ENCODE peak calls at places on chromosomes 11 and 22, in nine cellular contexts. Y is HFF-Myc; V is right atrium auricular region; D is CD8-positive, alpha-beta T cell; O is breast epithelium; G is BJ; H is GM12865; M is astrocyte; R is lung. S is an unnamed sample.
A peak's percentile ranks its signal among the peaks of the same experiment; 100 is the strongest.

GRCh38 chr22:25777870-25778269 is 35.9 kb downstream of the MYO18B start:
- DNase-seq in R (no peak), D (no peak), H (peak; percentile 60), G (no peak), Y (no peak), O (no peak), V (no peak), M (peak; percentile 13), S (no peak)

GRCh38 chr11:66190776-66191175 is 77.7 kb upstream of the RAB1B start:
- DNase-seq in M (no peak), H (no peak), O (no peak), V (no peak), D (no peak), G (no peak), R (no peak), Y (no peak), S (no peak)

GRCh38 chr11:27720277-27720830 is 20.1 kb upstream of the BDNF start:
- DNase-seq in R (no peak), G (no peak), Y (no peak), O (no peak), D (no peak), H (peak; percentile 18), M (no peak), V (no peak), S (no peak)

GRCh38 chr11:69283446-69283845 is 10.5 kb upstream of the MYEOV start:
- DNase-seq in Y (no peak), O (no peak), D (no peak), M (no peak), H (no peak), V (no peak), R (no peak), G (no peak), S (no peak)

GRCh38 chr11:74449369-74449931 is 17.9 kb downstream of the KCNE3 start:
- DNase-seq in D (peak; percentile 48), R (peak; percentile 52), V (no peak), G (peak; percentile 16), O (no peak), Y (peak; percentile 77), H (peak; percentile 68), M (peak; percentile 58), S (no peak)

GRCh38 chr11:66126808-66127555 is 56.9 kb downstream of the PACS1 start:
- DNase-seq in D (peak; percentile 63), G (peak; percentile 20), O (no peak), R (peak; percentile 48), M (peak; percentile 84), Y (no peak), H (peak; percentile 84), V (peak; percentile 77), S (no peak)

GRCh38 chr11:122833133-122833470 is 5.2 kb upstream of the CRTAM start:
- DNase-seq in O (no peak), H (no peak), M (no peak), V (no peak), R (no peak), G (no peak), D (no peak), Y (no peak), S (no peak)

GRCh38 chr22:49588739-49589138 is 238.9 kb downstream of the BRD1 start:
- DNase-seq in V (no peak), M (no peak), G (no peak), D (no peak), Y (no peak), H (no peak), R (no peak), O (no peak), S (no peak)

GRCh38 chr22:28819253-28820096 is 19.1 kb upstream of the XBP1 start:
- DNase-seq in Y (no peak), H (peak; percentile 81), V (no peak), R (no peak), M (no peak), O (peak; percentile 71), D (no peak), G (no peak), S (no peak)

GRCh38 chr11:70532066-70532440 is 133.7 kb downstream of the CTTN start:
- DNase-seq in H (no peak), V (no peak), M (peak; percentile 51), Y (no peak), O (peak; percentile 22), G (no peak), D (no peak), R (no peak), S (no peak)

DNA sequence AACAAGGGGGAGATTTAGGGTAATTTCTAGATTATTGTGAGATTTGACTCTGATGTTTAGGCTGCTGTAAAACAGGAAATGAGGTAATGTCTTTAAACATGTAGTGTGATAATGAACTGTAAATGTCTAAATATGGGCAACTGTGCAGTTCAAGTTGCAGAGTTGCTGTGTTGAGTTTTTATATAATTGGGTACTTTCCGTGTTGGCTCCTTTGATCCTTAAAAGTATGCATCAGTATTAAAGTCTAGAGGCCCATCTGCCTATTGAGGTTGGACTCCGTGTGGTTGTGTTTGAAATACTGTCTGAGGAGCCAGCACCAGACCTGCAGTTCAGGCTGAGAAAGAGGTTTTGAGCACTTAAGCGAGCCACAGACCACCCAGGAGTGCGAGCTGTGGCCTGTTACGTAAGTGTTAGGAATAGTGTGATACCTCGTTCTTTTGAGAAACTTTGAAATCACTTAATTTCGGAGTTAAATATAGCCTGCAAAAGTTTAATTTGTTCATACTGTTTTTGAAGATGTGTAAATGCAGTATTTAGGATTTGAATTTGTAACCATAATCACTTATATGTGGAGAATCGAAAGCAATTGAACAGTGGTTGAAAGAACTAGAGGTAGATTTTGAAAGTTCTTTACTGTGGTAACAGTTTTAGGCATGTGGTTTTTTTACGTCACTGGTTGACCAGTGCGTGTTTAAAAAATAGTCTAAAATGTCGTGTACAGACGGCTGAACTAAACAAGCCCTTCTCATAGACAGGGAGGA is 9.0 kb downstream of the FAM118A start:
- DNase-seq in D (peak; percentile 62), H (peak; percentile 73), Y (no peak), V (no peak), R (no peak), M (peak; percentile 68), O (no peak), G (no peak), S (no peak)
- H3K4me3 ChIP-seq in D (peak overlapping the region; percentile 30), H (peak overlapping the region; percentile 47), Y (no peak overlapping the region), V (no peak overlapping the region), R (no peak overlapping the region), M (peak overlapping the region; percentile 20), O (no peak overlapping the region), G (no peak overlapping the region), S (no peak overlapping the region)

GRCh38 chr11:96827164-96827563 is 437.4 kb downstream of the JRKL start:
- DNase-seq in D (no peak), O (no peak), V (no peak), H (no peak), R (no peak), Y (no peak), M (peak; percentile 6), G (no peak), S (no peak)
- TF ChIP-seq CTCF in D (no peak), O (no peak), V (peak; percentile 55), H (no peak), R (no peak), Y (no peak), M (peak; percentile 4), G (no peak), S (no peak)

GRCh38 chr11:114297806-114298700 is 1.9 kb downstream of the NNMT start:
- DNase-seq in H (no peak), R (no peak), G (no peak), M (no peak), Y (no peak), D (no peak), V (no peak), O (no peak), S (no peak)
- H3K4me3 ChIP-seq in H (no peak overlapping the region), R (peak overlapping the region; percentile 38), G (peak overlapping the region; percentile 88), M (peak overlapping the region; percentile 67), Y (peak overlapping the region; percentile 60), D (no peak overlapping the region), V (peak overlapping the region; percentile 41), O (peak overlapping the region; percentile 60), S (peak overlapping the region; percentile 94)

GRCh38 chr22:38305481-38306448 is 11.5 kb downstream of the CSNK1E start:
- DNase-seq in M (peak; percentile 64), H (peak; percentile 95), D (peak; percentile 42), V (no peak), R (no peak), Y (no peak), O (no peak), G (no peak), S (peak; percentile 72)
- TF ChIP-seq CTCF in M (no peak), H (peak; percentile 29), D (no peak), V (no peak), R (no peak), Y (no peak), O (no peak), G (no peak), S (no peak)

GRCh38 chr11:118051136-118051610 is 25.7 kb upstream of the TMPRSS4 start:
- DNase-seq in O (no peak), H (no peak), G (no peak), D (no peak), V (no peak), Y (no peak), R (no peak), M (no peak), S (no peak)
- H3K4me3 ChIP-seq in O (no peak overlapping the region), H (no peak overlapping the region), G (no peak overlapping the region), D (no peak overlapping the region), V (no peak overlapping the region), Y (no peak overlapping the region), R (no peak overlapping the region), M (no peak overlapping the region), S (no peak overlapping the region)

GRCh38 chr22:21594865-21595452 is 27.4 kb downstream of the UBE2L3 start:
- DNase-seq in G (no peak), D (no peak), O (no peak), R (no peak), Y (no peak), H (no peak), M (no peak), V (no peak), S (no peak)

GRCh38 chr22:21590809-21591641 is 23.5 kb downstream of the UBE2L3 start:
- DNase-seq in G (no peak), V (no peak), H (peak; percentile 27), R (no peak), D (no peak), M (no peak), Y (no peak), O (no peak), S (no peak)

GRCh38 chr22:21591695-21592094 is 24.2 kb downstream of the UBE2L3 start:
- DNase-seq in R (peak; percentile 70), G (no peak), Y (no peak), H (no peak), D (no peak), O (no peak), M (no peak), V (no peak), S (no peak)

GRCh38 chr22:21592422-21592821 is 24.9 kb downstream of the UBE2L3 start:
- DNase-seq in G (no peak), Y (no peak), D (no peak), O (no peak), M (no peak), R (no peak), V (no peak), H (no peak), S (no peak)

GRCh38 chr22:21593406-21594232 is 26.1 kb downstream of the UBE2L3 start:
- DNase-seq in H (no peak), M (no peak), G (no peak), V (no peak), R (no peak), D (no peak), O (no peak), Y (no peak), S (no peak)
- TF ChIP-seq CTCF in H (no peak), M (peak; percentile 22), G (peak; percentile 25), V (peak; percentile 36), R (no peak), D (no peak), O (no peak), Y (peak; percentile 46), S (peak; percentile 59)

S was measured in epithelial cell of proximal tubule.